ENCODE peak calls at places on chromosome 11, in eight cellular contexts. One of them, this sample, is unnamed.

GRCh38 chr11:84322211-84322610 is 1036.0 kb upstream of the CCDC90B start:
- DNase-seq in left ventricle myocardium inferior: no peak
- DNase-seq in hepatocyte: no peak
- DNase-seq in CD8-positive, alpha-beta T cell: no peak
- DNase-seq in right lobe of liver: no peak
- DNase-seq in astrocyte: no peak
- DNase-seq in esophagus squamous epithelium: no peak
- DNase-seq in fibroblast of lung: no peak
- DNase-seq in this sample: no peak

GRCh38 chr11:77423624-77424023 is 50.3 kb downstream of the PAK1 start:
- DNase-seq in hepatocyte: no peak
- DNase-seq in astrocyte: no peak
- DNase-seq in fibroblast of lung: no peak
- DNase-seq in CD8-positive, alpha-beta T cell: no peak
- DNase-seq in esophagus squamous epithelium: no peak
- DNase-seq in right lobe of liver: no peak
- DNase-seq in left ventricle myocardium inferior: no peak
- DNase-seq in this sample: no peak

GRCh38 chr11:12725047-12725862 is 51.0 kb downstream of the TEAD1 start:
- DNase-seq in astrocyte: no peak
- DNase-seq in esophagus squamous epithelium: no peak
- DNase-seq in fibroblast of lung: no peak
- DNase-seq in left ventricle myocardium inferior: no peak
- DNase-seq in CD8-positive, alpha-beta T cell: no peak
- DNase-seq in right lobe of liver: no peak
- DNase-seq in hepatocyte: no peak
- DNase-seq in this sample: no peak

GRCh38 chr11:555500-556174 is 4.9 kb downstream of the LMNTD2 start:
- DNase-seq in esophagus squamous epithelium: no peak
- DNase-seq in hepatocyte: no peak
- DNase-seq in right lobe of liver: no peak
- DNase-seq in CD8-positive, alpha-beta T cell: peak
- DNase-seq in left ventricle myocardium inferior: no peak
- DNase-seq in fibroblast of lung: no peak
- DNase-seq in astrocyte: no peak
- DNase-seq in this sample: peak

GRCh38 chr11:111908639-111909305 is 2.8 kb downstream of the CRYAB start:
- DNase-seq in CD8-positive, alpha-beta T cell: no peak
- DNase-seq in left ventricle myocardium inferior: no peak
- DNase-seq in right lobe of liver: no peak
- DNase-seq in esophagus squamous epithelium: no peak
- DNase-seq in fibroblast of lung: no peak
- DNase-seq in hepatocyte: no peak
- DNase-seq in astrocyte: no peak
- DNase-seq in this sample: no peak

GRCh38 chr11:122758974-122759373 is 79.3 kb upstream of the CRTAM start:
- DNase-seq in astrocyte: peak
- DNase-seq in esophagus squamous epithelium: no peak
- DNase-seq in right lobe of liver: no peak
- DNase-seq in hepatocyte: no peak
- DNase-seq in CD8-positive, alpha-beta T cell: no peak
- DNase-seq in fibroblast of lung: no peak
- DNase-seq in left ventricle myocardium inferior: no peak
- DNase-seq in this sample: no peak

GRCh38 chr11:111977141-111978027 is 40.2 kb downstream of the DIXDC1 start:
- DNase-seq in astrocyte: peak
- DNase-seq in fibroblast of lung: no peak
- DNase-seq in left ventricle myocardium inferior: peak
- DNase-seq in right lobe of liver: peak
- DNase-seq in esophagus squamous epithelium: no peak
- DNase-seq in hepatocyte: peak
- DNase-seq in CD8-positive, alpha-beta T cell: no peak
- DNase-seq in this sample: peak

GRCh38 chr11:117580866-117581265 is 216.2 kb downstream of the DSCAML1 start:
- DNase-seq in left ventricle myocardium inferior: no peak
- DNase-seq in astrocyte: no peak
- DNase-seq in hepatocyte: no peak
- DNase-seq in CD8-positive, alpha-beta T cell: no peak
- DNase-seq in right lobe of liver: no peak
- DNase-seq in fibroblast of lung: no peak
- DNase-seq in esophagus squamous epithelium: no peak
- DNase-seq in this sample: no peak

GRCh38 chr11:124870430-124870829 is 5.2 kb downstream of the ROBO3 start:
- DNase-seq in fibroblast of lung: no peak
- DNase-seq in left ventricle myocardium inferior: no peak
- DNase-seq in esophagus squamous epithelium: no peak
- DNase-seq in astrocyte: no peak
- DNase-seq in CD8-positive, alpha-beta T cell: no peak
- DNase-seq in right lobe of liver: no peak
- DNase-seq in hepatocyte: no peak
- DNase-seq in this sample: no peak

GRCh38 chr11:120807414-120808150 is 216.3 kb upstream of the TBCEL start:
- DNase-seq in fibroblast of lung: peak
- DNase-seq in hepatocyte: peak
- DNase-seq in esophagus squamous epithelium: no peak
- DNase-seq in CD8-positive, alpha-beta T cell: no peak
- DNase-seq in astrocyte: peak
- DNase-seq in left ventricle myocardium inferior: no peak
- DNase-seq in right lobe of liver: no peak
- DNase-seq in this sample: no peak

GRCh38 chr11:134905966-134906955 is 494.2 kb upstream of the B3GAT1 start:
- DNase-seq in fibroblast of lung: no peak
- DNase-seq in esophagus squamous epithelium: no peak
- DNase-seq in astrocyte: no peak
- DNase-seq in CD8-positive, alpha-beta T cell: no peak
- DNase-seq in left ventricle myocardium inferior: no peak
- DNase-seq in hepatocyte: no peak
- DNase-seq in right lobe of liver: no peak
- DNase-seq in this sample: no peak
- H3K4me3 ChIP-seq in fibroblast of lung: no peak
- H3K4me3 ChIP-seq in esophagus squamous epithelium: no peak
- H3K4me3 ChIP-seq in astrocyte: no peak
- H3K4me3 ChIP-seq in CD8-positive, alpha-beta T cell: no peak
- H3K4me3 ChIP-seq in left ventricle myocardium inferior: no peak
- H3K4me3 ChIP-seq in hepatocyte: no peak
- H3K4me3 ChIP-seq in right lobe of liver: no peak
- H3K4me3 ChIP-seq in this sample: no peak

DNA sequence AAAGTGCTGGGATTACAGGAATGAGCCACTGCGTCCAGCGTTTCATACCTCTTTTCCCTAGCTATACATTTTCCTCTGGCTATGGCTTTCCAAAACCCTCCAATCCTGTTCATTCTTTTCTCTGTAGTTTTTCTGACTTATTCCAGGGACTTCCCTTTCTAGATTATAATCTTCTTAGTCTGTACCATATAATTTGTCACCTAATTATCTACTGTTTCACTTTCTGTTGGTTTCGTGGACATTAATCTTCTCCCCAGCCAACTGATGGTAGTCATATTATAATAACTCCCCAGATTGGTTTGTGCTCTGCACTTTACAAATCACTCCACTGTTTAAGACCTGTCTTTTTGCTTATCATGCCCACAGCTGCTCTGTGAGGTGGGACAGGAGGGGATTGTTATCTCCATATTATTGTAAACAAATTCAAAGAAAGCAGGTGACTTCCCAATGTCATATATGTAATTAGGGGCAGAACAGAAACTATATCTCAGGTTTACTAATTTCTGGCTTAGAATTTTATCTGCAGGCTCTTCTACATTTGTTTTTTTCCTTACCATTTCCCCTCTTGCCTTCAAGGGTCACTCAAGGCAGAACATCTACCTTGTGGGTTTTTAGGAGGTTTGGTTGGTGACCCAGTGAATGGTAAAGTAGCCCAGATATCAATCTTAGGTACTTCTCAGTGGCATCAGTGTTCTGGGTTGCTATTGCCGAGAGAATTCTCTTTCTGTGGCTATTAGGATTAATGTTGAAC is 23.9 kb downstream of the STIM1 start:
- DNase-seq in hepatocyte: no peak
- DNase-seq in fibroblast of lung: no peak
- DNase-seq in right lobe of liver: no peak
- DNase-seq in esophagus squamous epithelium: no peak
- DNase-seq in CD8-positive, alpha-beta T cell: no peak
- DNase-seq in left ventricle myocardium inferior: no peak
- DNase-seq in astrocyte: no peak
- DNase-seq in this sample: no peak
- H3K4me3 ChIP-seq in hepatocyte: no peak
- H3K4me3 ChIP-seq in fibroblast of lung: no peak
- H3K4me3 ChIP-seq in right lobe of liver: no peak
- H3K4me3 ChIP-seq in esophagus squamous epithelium: no peak
- H3K4me3 ChIP-seq in CD8-positive, alpha-beta T cell: no peak
- H3K4me3 ChIP-seq in left ventricle myocardium inferior: no peak
- H3K4me3 ChIP-seq in astrocyte: no peak
- H3K4me3 ChIP-seq in this sample: no peak

GRCh38 chr11:61529537-61530225 is 21.1 kb downstream of the LRRC10B start:
- DNase-seq in hepatocyte: peak
- DNase-seq in left ventricle myocardium inferior: peak
- DNase-seq in esophagus squamous epithelium: no peak
- DNase-seq in fibroblast of lung: peak
- DNase-seq in right lobe of liver: peak
- DNase-seq in astrocyte: no peak
- DNase-seq in CD8-positive, alpha-beta T cell: no peak
- DNase-seq in this sample: no peak
- H3K4me3 ChIP-seq in hepatocyte: no peak
- H3K4me3 ChIP-seq in left ventricle myocardium inferior: no peak
- H3K4me3 ChIP-seq in esophagus squamous epithelium: no peak
- H3K4me3 ChIP-seq in fibroblast of lung: no peak
- H3K4me3 ChIP-seq in right lobe of liver: peak
- H3K4me3 ChIP-seq in astrocyte: no peak
- H3K4me3 ChIP-seq in CD8-positive, alpha-beta T cell: no peak
- H3K4me3 ChIP-seq in this sample: no peak

GRCh38 chr11:118674094-118674460 is 5.4 kb downstream of the TREH start:
- DNase-seq in esophagus squamous epithelium: no peak
- DNase-seq in fibroblast of lung: no peak
- DNase-seq in hepatocyte: no peak
- DNase-seq in right lobe of liver: no peak
- DNase-seq in CD8-positive, alpha-beta T cell: no peak
- DNase-seq in left ventricle myocardium inferior: no peak
- DNase-seq in astrocyte: no peak
- DNase-seq in this sample: no peak

GRCh38 chr11:118670063-118670462 is 9.4 kb downstream of the TREH start:
- DNase-seq in left ventricle myocardium inferior: no peak
- DNase-seq in CD8-positive, alpha-beta T cell: no peak
- DNase-seq in astrocyte: no peak
- DNase-seq in fibroblast of lung: no peak
- DNase-seq in esophagus squamous epithelium: no peak
- DNase-seq in right lobe of liver: no peak
- DNase-seq in hepatocyte: peak
- DNase-seq in this sample: no peak

GRCh38 chr11:118673361-118674093 is 5.9 kb downstream of the TREH start:
- DNase-seq in left ventricle myocardium inferior: no peak
- DNase-seq in CD8-positive, alpha-beta T cell: no peak
- DNase-seq in right lobe of liver: no peak
- DNase-seq in hepatocyte: peak
- DNase-seq in esophagus squamous epithelium: no peak
- DNase-seq in astrocyte: no peak
- DNase-seq in fibroblast of lung: no peak
- DNase-seq in this sample: no peak

GRCh38 chr11:118672865-118673264 is 6.6 kb downstream of the TREH start:
- DNase-seq in astrocyte: no peak
- DNase-seq in right lobe of liver: no peak
- DNase-seq in left ventricle myocardium inferior: no peak
- DNase-seq in esophagus squamous epithelium: no peak
- DNase-seq in CD8-positive, alpha-beta T cell: no peak
- DNase-seq in hepatocyte: peak
- DNase-seq in fibroblast of lung: no peak
- DNase-seq in this sample: no peak

DNA sequence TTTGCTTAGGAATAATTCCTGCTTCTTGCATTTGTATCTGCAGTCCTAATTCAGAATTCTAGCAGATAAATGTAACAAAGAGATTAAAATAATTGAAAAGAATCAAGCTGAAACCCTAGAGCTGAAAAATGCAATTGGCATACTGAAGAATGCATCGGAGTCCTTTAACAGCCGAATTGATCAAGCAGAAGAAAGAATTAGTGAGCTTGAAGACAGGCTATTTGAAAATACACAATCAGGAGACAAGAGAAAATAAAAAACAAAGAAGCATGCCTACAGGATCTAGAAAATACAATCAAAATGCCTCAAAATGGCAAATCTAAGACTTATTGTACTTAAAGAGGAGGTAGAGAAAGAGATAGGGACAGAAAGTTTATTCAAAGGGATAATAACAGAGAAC is 8.2 kb downstream of the TREH start:
- DNase-seq in left ventricle myocardium inferior: no peak
- DNase-seq in hepatocyte: no peak
- DNase-seq in astrocyte: no peak
- DNase-seq in right lobe of liver: no peak
- DNase-seq in CD8-positive, alpha-beta T cell: no peak
- DNase-seq in esophagus squamous epithelium: no peak
- DNase-seq in fibroblast of lung: no peak
- DNase-seq in this sample: no peak
- H3K4me3 ChIP-seq in left ventricle myocardium inferior: no peak
- H3K4me3 ChIP-seq in hepatocyte: no peak
- H3K4me3 ChIP-seq in astrocyte: no peak
- H3K4me3 ChIP-seq in right lobe of liver: no peak
- H3K4me3 ChIP-seq in CD8-positive, alpha-beta T cell: no peak
- H3K4me3 ChIP-seq in esophagus squamous epithelium: no peak
- H3K4me3 ChIP-seq in fibroblast of lung: no peak
- H3K4me3 ChIP-seq in this sample: no peak

GRCh38 chr11:35619754-35620640 is 1.7 kb downstream of the FJX1 start:
- DNase-seq in fibroblast of lung: peak
- DNase-seq in right lobe of liver: no peak
- DNase-seq in CD8-positive, alpha-beta T cell: no peak
- DNase-seq in hepatocyte: peak
- DNase-seq in esophagus squamous epithelium: no peak
- DNase-seq in astrocyte: peak
- DNase-seq in left ventricle myocardium inferior: peak
- DNase-seq in this sample: no peak
- H3K4me3 ChIP-seq in fibroblast of lung: peak
- H3K4me3 ChIP-seq in right lobe of liver: peak
- H3K4me3 ChIP-seq in CD8-positive, alpha-beta T cell: no peak
- H3K4me3 ChIP-seq in hepatocyte: peak
- H3K4me3 ChIP-seq in esophagus squamous epithelium: peak
- H3K4me3 ChIP-seq in astrocyte: peak
- H3K4me3 ChIP-seq in left ventricle myocardium inferior: peak
- H3K4me3 ChIP-seq in this sample: peak

GRCh38 chr11:19777342-19778102 is 64.9 kb downstream of the NAV2 start:
- DNase-seq in fibroblast of lung: peak
- DNase-seq in left ventricle myocardium inferior: no peak
- DNase-seq in right lobe of liver: no peak
- DNase-seq in hepatocyte: peak
- DNase-seq in CD8-positive, alpha-beta T cell: no peak
- DNase-seq in esophagus squamous epithelium: no peak
- DNase-seq in astrocyte: peak
- DNase-seq in this sample: no peak
- H3K4me3 ChIP-seq in fibroblast of lung: no peak
- H3K4me3 ChIP-seq in left ventricle myocardium inferior: peak
- H3K4me3 ChIP-seq in right lobe of liver: peak
- H3K4me3 ChIP-seq in hepatocyte: peak
- H3K4me3 ChIP-seq in CD8-positive, alpha-beta T cell: no peak
- H3K4me3 ChIP-seq in esophagus squamous epithelium: peak
- H3K4me3 ChIP-seq in astrocyte: peak
- H3K4me3 ChIP-seq in this sample: peak

GRCh38 chr11:126082251-126083109 is 19.8 kb upstream of the CDON start:
- DNase-seq in left ventricle myocardium inferior: no peak
- DNase-seq in astrocyte: no peak
- DNase-seq in esophagus squamous epithelium: no peak
- DNase-seq in hepatocyte: no peak
- DNase-seq in fibroblast of lung: no peak
- DNase-seq in right lobe of liver: no peak
- DNase-seq in CD8-positive, alpha-beta T cell: no peak
- DNase-seq in this sample: no peak
- H3K4me3 ChIP-seq in left ventricle myocardium inferior: no peak
- H3K4me3 ChIP-seq in astrocyte: no peak
- H3K4me3 ChIP-seq in esophagus squamous epithelium: no peak
- H3K4me3 ChIP-seq in hepatocyte: no peak
- H3K4me3 ChIP-seq in fibroblast of lung: no peak
- H3K4me3 ChIP-seq in right lobe of liver: no peak
- H3K4me3 ChIP-seq in CD8-positive, alpha-beta T cell: no peak
- H3K4me3 ChIP-seq in this sample: no peak